ENCODE peak calls at places on chromosomes 13 and 19, in nine cellular contexts. One of them, this sample, is unnamed.

GRCh38 chr19:45954132-45954531 is 19.5 kb downstream of the NOVA2 start:
- DNase-seq in PC-3: no peak
- DNase-seq in astrocyte: peak; percentile 46
- DNase-seq in aorta: no peak
- DNase-seq in cardiac muscle cell: peak; percentile 43
- DNase-seq in GM23338: peak; percentile 64
- DNase-seq in heart right ventricle: no peak
- DNase-seq in endodermal cell: no peak
- DNase-seq in fibroblast of lung: peak; percentile 63
- DNase-seq in this sample: peak; percentile 67

GRCh38 chr13:111791131-111791530 is 275.8 kb upstream of the SOX1 start:
- DNase-seq in endodermal cell: no peak
- DNase-seq in heart right ventricle: no peak
- DNase-seq in fibroblast of lung: no peak
- DNase-seq in GM23338: no peak
- DNase-seq in PC-3: no peak
- DNase-seq in aorta: no peak
- DNase-seq in astrocyte: no peak
- DNase-seq in cardiac muscle cell: no peak
- DNase-seq in this sample: no peak

GRCh38 chr13:79810018-79810417 is 329.1 kb downstream of the NDFIP2 start:
- DNase-seq in fibroblast of lung: no peak
- DNase-seq in astrocyte: no peak
- DNase-seq in PC-3: no peak
- DNase-seq in endodermal cell: no peak
- DNase-seq in heart right ventricle: no peak
- DNase-seq in aorta: no peak
- DNase-seq in cardiac muscle cell: no peak
- DNase-seq in GM23338: no peak
- DNase-seq in this sample: no peak

GRCh38 chr13:64755961-64756360 is 2474.2 kb downstream of the PCDH9 start:
- DNase-seq in fibroblast of lung: peak; percentile 81
- DNase-seq in GM23338: no peak
- DNase-seq in endodermal cell: no peak
- DNase-seq in heart right ventricle: no peak
- DNase-seq in PC-3: no peak
- DNase-seq in aorta: no peak
- DNase-seq in astrocyte: peak; percentile 80
- DNase-seq in cardiac muscle cell: peak; percentile 25
- DNase-seq in this sample: no peak

GRCh38 chr13:30976041-30976440 is 43.6 kb downstream of the TEX26 start:
- DNase-seq in aorta: no peak
- DNase-seq in astrocyte: no peak
- DNase-seq in heart right ventricle: no peak
- DNase-seq in PC-3: no peak
- DNase-seq in cardiac muscle cell: no peak
- DNase-seq in GM23338: no peak
- DNase-seq in endodermal cell: no peak
- DNase-seq in fibroblast of lung: no peak
- DNase-seq in this sample: no peak

GRCh38 chr19:12896460-12896859 is 5.5 kb downstream of the GCDH start:
- DNase-seq in aorta: no peak
- DNase-seq in GM23338: no peak
- DNase-seq in heart right ventricle: no peak
- DNase-seq in PC-3: no peak
- DNase-seq in fibroblast of lung: no peak
- DNase-seq in astrocyte: no peak
- DNase-seq in endodermal cell: no peak
- DNase-seq in cardiac muscle cell: no peak
- DNase-seq in this sample: no peak

GRCh38 chr13:51727634-51728274 is 76.2 kb downstream of the DHRS12 start:
- DNase-seq in cardiac muscle cell: peak; percentile 14
- DNase-seq in PC-3: no peak
- DNase-seq in aorta: no peak
- DNase-seq in heart right ventricle: no peak
- DNase-seq in fibroblast of lung: no peak
- DNase-seq in astrocyte: no peak
- DNase-seq in endodermal cell: no peak
- DNase-seq in GM23338: no peak
- DNase-seq in this sample: no peak

GRCh38 chr13:70339738-70340137 is 231.5 kb upstream of the KLHL1 start:
- DNase-seq in heart right ventricle: no peak
- DNase-seq in astrocyte: no peak
- DNase-seq in fibroblast of lung: no peak
- DNase-seq in cardiac muscle cell: no peak
- DNase-seq in aorta: no peak
- DNase-seq in endodermal cell: peak; percentile 81
- DNase-seq in GM23338: peak; percentile 83
- DNase-seq in PC-3: peak; percentile 57
- DNase-seq in this sample: peak; percentile 1

GRCh38 chr19:1956868-1957492 is 16.0 kb downstream of the CSNK1G2 start:
- DNase-seq in astrocyte: no peak
- DNase-seq in cardiac muscle cell: no peak
- DNase-seq in heart right ventricle: no peak
- DNase-seq in aorta: no peak
- DNase-seq in PC-3: no peak
- DNase-seq in endodermal cell: peak; percentile 85
- DNase-seq in fibroblast of lung: no peak
- DNase-seq in GM23338: peak; percentile 68
- DNase-seq in this sample: peak; percentile 92

GRCh38 chr19:2808129-2808941 is 11.3 kb upstream of the ZNF554 start:
- DNase-seq in GM23338: no peak
- DNase-seq in fibroblast of lung: no peak
- DNase-seq in heart right ventricle: no peak
- DNase-seq in PC-3: no peak
- DNase-seq in cardiac muscle cell: no peak
- DNase-seq in endodermal cell: no peak
- DNase-seq in aorta: no peak
- DNase-seq in astrocyte: no peak
- DNase-seq in this sample: peak; percentile 54

GRCh38 chr19:17948474-17948966 is 15.7 kb downstream of the CCDC124 start:
- DNase-seq in astrocyte: no peak
- DNase-seq in heart right ventricle: peak; percentile 25
- DNase-seq in cardiac muscle cell: no peak
- DNase-seq in aorta: no peak
- DNase-seq in PC-3: no peak
- DNase-seq in GM23338: peak; percentile 82
- DNase-seq in fibroblast of lung: no peak
- DNase-seq in endodermal cell: no peak
- DNase-seq in this sample: no peak
- H3K27me3 ChIP-seq in astrocyte: peaks cover 45% of the 10 kb centered on the region
- H3K27me3 ChIP-seq in heart right ventricle: peaks cover 44% of the 10 kb centered on the region
- H3K27me3 ChIP-seq in cardiac muscle cell: peaks cover 20% of the 10 kb centered on the region
- H3K27me3 ChIP-seq in aorta: no peaks in the 10 kb centered on the region
- H3K27me3 ChIP-seq in PC-3: peaks cover 43% of the 10 kb centered on the region
- H3K27me3 ChIP-seq in GM23338: peaks cover 49% of the 10 kb centered on the region
- H3K27me3 ChIP-seq in fibroblast of lung: peaks cover 41% of the 10 kb centered on the region
- H3K27me3 ChIP-seq in endodermal cell: peaks cover 51% of the 10 kb centered on the region
- H3K27me3 ChIP-seq in this sample: peaks cover 49% of the 10 kb centered on the region

GRCh38 chr13:25046274-25046984 is 49.5 kb upstream of the PABPC3 start:
- DNase-seq in aorta: no peak
- DNase-seq in GM23338: peak; percentile 60
- DNase-seq in heart right ventricle: no peak
- DNase-seq in fibroblast of lung: no peak
- DNase-seq in astrocyte: no peak
- DNase-seq in cardiac muscle cell: no peak
- DNase-seq in endodermal cell: peak; percentile 76
- DNase-seq in PC-3: no peak
- DNase-seq in this sample: peak; percentile 85
- H3K4me3 ChIP-seq in aorta: peak overlapping the region; percentile 21
- H3K4me3 ChIP-seq in GM23338: peak overlapping the region; percentile 85
- H3K4me3 ChIP-seq in heart right ventricle: peak overlapping the region; percentile 11
- H3K4me3 ChIP-seq in fibroblast of lung: peak overlapping the region; percentile 16
- H3K4me3 ChIP-seq in astrocyte: peak overlapping the region; percentile 61
- H3K4me3 ChIP-seq in cardiac muscle cell: peak overlapping the region; percentile 30
- H3K4me3 ChIP-seq in endodermal cell: peak overlapping the region; percentile 81
- H3K4me3 ChIP-seq in PC-3: no peak overlapping the region
- H3K4me3 ChIP-seq in this sample: peak overlapping the region; percentile 67

GRCh38 chr13:90453342-90453741 is 894.1 kb upstream of the MIR17HG start:
- DNase-seq in cardiac muscle cell: no peak
- DNase-seq in fibroblast of lung: no peak
- DNase-seq in PC-3: no peak
- DNase-seq in endodermal cell: no peak
- DNase-seq in heart right ventricle: no peak
- DNase-seq in astrocyte: no peak
- DNase-seq in GM23338: no peak
- DNase-seq in aorta: no peak
- DNase-seq in this sample: no peak

GRCh38 chr13:90455861-90456260 is 891.6 kb upstream of the MIR17HG start:
- DNase-seq in fibroblast of lung: peak; percentile 10
- DNase-seq in PC-3: peak; percentile 25
- DNase-seq in GM23338: no peak
- DNase-seq in heart right ventricle: no peak
- DNase-seq in endodermal cell: no peak
- DNase-seq in cardiac muscle cell: peak; percentile 15
- DNase-seq in astrocyte: no peak
- DNase-seq in aorta: no peak
- DNase-seq in this sample: no peak

GRCh38 chr13:90448466-90449037 is 898.9 kb upstream of the MIR17HG start:
- DNase-seq in endodermal cell: no peak
- DNase-seq in PC-3: no peak
- DNase-seq in heart right ventricle: no peak
- DNase-seq in GM23338: no peak
- DNase-seq in aorta: no peak
- DNase-seq in fibroblast of lung: peak; percentile 73
- DNase-seq in cardiac muscle cell: peak; percentile 57
- DNase-seq in astrocyte: peak; percentile 71
- DNase-seq in this sample: no peak

GRCh38 chr13:90454002-90454636 is 893.4 kb upstream of the MIR17HG start:
- DNase-seq in fibroblast of lung: no peak
- DNase-seq in PC-3: peak; percentile 14
- DNase-seq in GM23338: no peak
- DNase-seq in aorta: no peak
- DNase-seq in astrocyte: no peak
- DNase-seq in cardiac muscle cell: no peak
- DNase-seq in endodermal cell: no peak
- DNase-seq in heart right ventricle: no peak
- DNase-seq in this sample: no peak
- H3K36me3 ChIP-seq in fibroblast of lung: no peaks in the 10 kb centered on the region
- H3K36me3 ChIP-seq in PC-3: no peaks in the 10 kb centered on the region
- H3K36me3 ChIP-seq in GM23338: no peaks in the 10 kb centered on the region
- H3K36me3 ChIP-seq in aorta: no peaks in the 10 kb centered on the region
- H3K36me3 ChIP-seq in astrocyte: no peaks in the 10 kb centered on the region
- H3K36me3 ChIP-seq in cardiac muscle cell: no peaks in the 10 kb centered on the region
- H3K36me3 ChIP-seq in endodermal cell: no peaks in the 10 kb centered on the region
- H3K36me3 ChIP-seq in heart right ventricle: no peaks in the 10 kb centered on the region
- H3K36me3 ChIP-seq in this sample: no peaks in the 10 kb centered on the region

DNA sequence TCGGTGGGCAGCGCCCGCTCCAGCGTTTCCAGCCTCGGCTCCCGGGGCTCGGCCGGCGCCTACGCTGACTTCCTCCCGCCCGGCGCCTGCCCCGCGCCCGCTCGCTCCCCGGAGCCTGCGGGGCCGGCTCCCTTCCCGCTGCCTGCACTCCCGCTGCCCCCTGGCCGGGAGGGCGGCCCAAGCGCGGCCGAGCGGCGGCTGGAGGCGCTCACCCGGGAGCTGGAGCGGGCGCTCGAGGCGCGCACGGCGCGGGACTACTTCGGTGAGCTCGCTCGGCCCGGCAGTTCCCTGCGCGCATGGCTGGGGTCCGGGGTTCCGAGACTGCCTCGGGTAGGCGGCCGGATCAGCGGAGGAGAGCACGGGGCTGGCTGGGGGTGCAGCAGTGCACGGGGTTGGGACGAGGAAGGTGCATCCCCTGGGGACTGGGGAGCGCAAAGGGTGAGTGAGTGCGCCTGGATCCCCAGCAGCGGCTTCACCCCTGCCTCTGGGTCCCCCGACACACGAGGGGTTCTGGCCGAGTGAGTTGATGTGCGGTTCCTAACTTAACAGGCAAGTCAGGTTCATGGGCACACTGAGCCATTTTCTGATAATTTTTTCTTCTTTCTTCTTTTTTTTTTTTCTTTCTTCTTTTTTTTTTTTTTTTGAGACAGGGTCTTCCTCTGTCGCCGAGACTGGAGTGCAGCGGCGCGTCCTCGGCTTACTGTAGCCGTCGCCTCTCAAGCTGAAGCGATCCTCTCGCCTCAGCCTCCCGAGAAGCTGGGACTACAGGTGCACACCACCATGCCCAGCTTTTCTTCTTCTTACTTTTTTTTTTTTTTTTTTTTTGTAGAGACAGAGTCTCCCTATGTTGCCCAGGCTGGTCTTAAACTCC is 1.1 kb downstream of the WTIP start:
- DNase-seq in PC-3: no peak
- DNase-seq in fibroblast of lung: peak; percentile 61
- DNase-seq in aorta: no peak
- DNase-seq in endodermal cell: peak; percentile 80
- DNase-seq in astrocyte: peak; percentile 46
- DNase-seq in heart right ventricle: no peak
- DNase-seq in GM23338: peak; percentile 65
- DNase-seq in cardiac muscle cell: peak; percentile 54
- DNase-seq in this sample: peak; percentile 82
- H3K27me3 ChIP-seq in PC-3: no peaks in the 10 kb centered on the region
- H3K27me3 ChIP-seq in fibroblast of lung: no peaks in the 10 kb centered on the region
- H3K27me3 ChIP-seq in aorta: no peaks in the 10 kb centered on the region
- H3K27me3 ChIP-seq in endodermal cell: no peaks in the 10 kb centered on the region
- H3K27me3 ChIP-seq in astrocyte: no peaks in the 10 kb centered on the region
- H3K27me3 ChIP-seq in heart right ventricle: no peaks in the 10 kb centered on the region
- H3K27me3 ChIP-seq in GM23338: peaks cover 41% of the 10 kb centered on the region
- H3K27me3 ChIP-seq in cardiac muscle cell: no peaks in the 10 kb centered on the region
- H3K27me3 ChIP-seq in this sample: peaks cover 20% of the 10 kb centered on the region

GRCh38 chr19:7874080-7874856 is at the start of gene PRR36:
- DNase-seq in aorta: no peak
- DNase-seq in astrocyte: no peak
- DNase-seq in GM23338: peak; percentile 91
- DNase-seq in cardiac muscle cell: no peak
- DNase-seq in endodermal cell: peak; percentile 95
- DNase-seq in heart right ventricle: no peak
- DNase-seq in fibroblast of lung: no peak
- DNase-seq in PC-3: peak; percentile 80
- DNase-seq in this sample: peak; percentile 88
- H3K4me3 ChIP-seq in aorta: no peak within 1 kb of the TSS
- H3K4me3 ChIP-seq in astrocyte: peak within 1 kb of the TSS; percentile 28
- H3K4me3 ChIP-seq in GM23338: peak within 1 kb of the TSS; percentile 81
- H3K4me3 ChIP-seq in cardiac muscle cell: peak within 1 kb of the TSS; percentile 49
- H3K4me3 ChIP-seq in endodermal cell: peak within 1 kb of the TSS; percentile 78
- H3K4me3 ChIP-seq in heart right ventricle: peak within 1 kb of the TSS; percentile 34
- H3K4me3 ChIP-seq in fibroblast of lung: no peak within 1 kb of the TSS
- H3K4me3 ChIP-seq in PC-3: peak within 1 kb of the TSS; percentile 69
- H3K4me3 ChIP-seq in this sample: peak within 1 kb of the TSS; percentile 65